ENCODE peak calls at places on chromosome 9, in four cellular contexts. G is A549, Q is spleen, E is ovary. U is an unnamed sample.

GRCh38 chr9:71769175-71770165 is 1.2 kb upstream of the CEMIP2 start:
- DNase-seq in Q (peak; percentile 96), E (peak; percentile 75), G (peak; percentile 88), U (peak; percentile 94)

GRCh38 chr9:110030632-110031031 is 177.3 kb downstream of the C9orf152 start:
- DNase-seq in G (peak; percentile 13), E (no peak), Q (no peak), U (no peak)

GRCh38 chr9:77161966-77162365 is 15.4 kb upstream of the VPS13A start:
- DNase-seq in E (no peak), Q (no peak), G (no peak), U (no peak)

GRCh38 chr9:38342096-38342495 is 50.4 kb upstream of the ALDH1B1 start:
- DNase-seq in E (no peak), Q (no peak), G (no peak), U (no peak)

GRCh38 chr9:87659534-87660419 is 66.1 kb upstream of the CTSL start:
- DNase-seq in G (no peak), E (no peak), Q (no peak), U (no peak)

GRCh38 chr9:71683598-71684235 is 84.6 kb downstream of the CEMIP2 start:
- DNase-seq in Q (no peak), E (peak; percentile 51), G (no peak), U (no peak)

GRCh38 chr9:120925535-120926396 is 830 bp downstream of the TRAF1 start:
- DNase-seq in Q (no peak), E (peak; percentile 29), G (peak; percentile 69), U (no peak)

GRCh38 chr9:86924206-86924605 is 23.1 kb downstream of the GAS1 start:
- DNase-seq in E (no peak), G (no peak), Q (no peak), U (no peak)

GRCh38 chr9:38154501-38155421 is 85.7 kb upstream of the SHB start:
- DNase-seq in E (no peak), G (no peak), Q (no peak), U (no peak)

GRCh38 chr9:137300607-137301085 is 1.4 kb downstream of the NRARP start:
- DNase-seq in Q (no peak), G (peak; percentile 73), E (peak; percentile 37), U (no peak)

GRCh38 chr9:135480071-135480941 is 724 bp downstream of the PPP1R26 start:
- DNase-seq in G (peak; percentile 54), Q (peak; percentile 74), E (no peak), U (no peak)

GRCh38 chr9:87834357-87834756 is 48.3 kb upstream of the SPATA31E1 start:
- DNase-seq in Q (no peak), E (no peak), G (peak; percentile 10), U (no peak)

GRCh38 chr9:126666155-126666803 is 52.6 kb downstream of the LMX1B start:
- DNase-seq in G (no peak), E (no peak), Q (no peak), U (no peak)

GRCh38 chr9:126613656-126614055 is at the start of gene LMX1B:
- DNase-seq in E (no peak), G (peak; percentile 89), Q (no peak), U (no peak)

GRCh38 chr9:113622600-113623400 is 159.3 kb downstream of the RGS3 start:
- DNase-seq in E (peak; percentile 35), G (peak; percentile 60), Q (peak; percentile 70), U (no peak)

GRCh38 chr9:114364123-114364522 is 23.7 kb downstream of the AKNA start:
- DNase-seq in G (no peak), Q (no peak), E (no peak), U (no peak)

GRCh38 chr9:131582466-131583341 is 37.4 kb downstream of the PRRT1B start:
- DNase-seq in Q (no peak), G (no peak), E (no peak), U (no peak)

GRCh38 chr9:84154320-84154719 is 173.7 kb downstream of the RMI1 start:
- DNase-seq in E (no peak), Q (no peak), G (no peak), U (no peak)
- H3K4me3 ChIP-seq in E (no peak overlapping the region), Q (no peak overlapping the region), G (no peak overlapping the region), U (no peak overlapping the region)

GRCh38 chr9:16708638-16709435 is 161.6 kb downstream of the BNC2 start:
- DNase-seq in Q (no peak), G (no peak), E (no peak), U (no peak)

GRCh38 chr9:16701347-16701746 is 169.1 kb downstream of the BNC2 start:
- DNase-seq in Q (no peak), G (peak; percentile 43), E (no peak), U (no peak)

GRCh38 chr9:16705121-16705604 is 165.3 kb downstream of the BNC2 start:
- DNase-seq in E (peak; percentile 85), Q (no peak), G (peak; percentile 99), U (peak; percentile 70)

GRCh38 chr9:16704489-16705111 is 165.9 kb downstream of the BNC2 start:
- DNase-seq in Q (no peak), E (peak; percentile 85), G (no peak), U (peak; percentile 23)

GRCh38 chr9:16704096-16704488 is 166.4 kb downstream of the BNC2 start:
- DNase-seq in G (no peak), Q (no peak), E (no peak), U (no peak)
- H3K27ac ChIP-seq in G (peak overlapping the region; percentile 96), Q (no peak overlapping the region), E (peak overlapping the region; percentile 81), U (peak overlapping the region; percentile 83)

GRCh38 chr9:93463638-93464248 is 10.4 kb upstream of the FAM120AOS start:
- DNase-seq in E (no peak), Q (no peak), G (no peak), U (no peak)
- H3K4me3 ChIP-seq in E (no peak overlapping the region), Q (no peak overlapping the region), G (no peak overlapping the region), U (no peak overlapping the region)

GRCh38 chr9:33851301-33851700 is 34.3 kb downstream of the UBE2R2 start:
- DNase-seq in Q (no peak), E (no peak), G (no peak), U (no peak)
- H3K27ac ChIP-seq in Q (no peak overlapping the region), E (no peak overlapping the region), G (peak overlapping the region; percentile 30), U (peak overlapping the region; percentile 69)

GRCh38 chr9:91162784-91163440 is 198.8 kb downstream of the AUH start:
- DNase-seq in Q (peak; percentile 93), E (no peak), G (no peak), U (no peak)
- H3K4me3 ChIP-seq in Q (no peak overlapping the region), E (no peak overlapping the region), G (no peak overlapping the region), U (no peak overlapping the region)

GRCh38 chr9:19119801-19120440 is 7.4 kb downstream of the PLIN2 start:
- DNase-seq in E (no peak), Q (no peak), G (no peak), U (no peak)
- H3K27ac ChIP-seq in E (no peak overlapping the region), Q (no peak overlapping the region), G (no peak overlapping the region), U (peak overlapping the region; percentile 97)

DNA sequence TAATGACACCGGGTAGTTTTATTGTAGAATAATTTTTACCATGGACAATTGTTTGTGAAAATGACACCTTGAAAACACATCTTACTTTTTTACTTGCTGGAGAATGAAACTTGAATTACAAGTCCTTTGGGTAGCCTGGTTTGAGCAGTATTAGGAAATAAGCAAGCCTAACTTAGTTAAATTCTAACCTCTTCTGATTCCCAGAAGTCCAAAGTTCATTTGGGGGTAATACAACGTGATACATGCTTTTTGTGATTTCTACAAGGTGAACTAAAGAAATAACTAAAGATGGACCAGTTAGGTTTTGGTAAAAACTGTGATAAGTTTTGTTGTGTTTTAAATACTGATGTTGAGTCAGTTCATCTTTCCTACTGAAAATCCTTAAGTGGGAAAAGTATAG is 135.4 kb upstream of the DMRT1 start:
- DNase-seq in Q (no peak), G (no peak), E (no peak), U (no peak)
- H3K4me3 ChIP-seq in Q (no peak overlapping the region), G (no peak overlapping the region), E (peak overlapping the region; percentile 59), U (no peak overlapping the region)

GRCh38 chr9:123336959-123337358 is 19.0 kb upstream of the CRB2 start:
- DNase-seq in G (no peak), Q (no peak), E (no peak), U (no peak)

GRCh38 chr9:123334639-123335038 is 21.4 kb upstream of the CRB2 start:
- DNase-seq in Q (no peak), E (no peak), G (no peak), U (no peak)

GRCh38 chr9:123336455-123336854 is 19.5 kb upstream of the CRB2 start:
- DNase-seq in E (no peak), G (no peak), Q (no peak), U (no peak)

GRCh38 chr9:123335986-123336329 is 20.0 kb upstream of the CRB2 start:
- DNase-seq in E (no peak), Q (no peak), G (no peak), U (no peak)

DNA sequence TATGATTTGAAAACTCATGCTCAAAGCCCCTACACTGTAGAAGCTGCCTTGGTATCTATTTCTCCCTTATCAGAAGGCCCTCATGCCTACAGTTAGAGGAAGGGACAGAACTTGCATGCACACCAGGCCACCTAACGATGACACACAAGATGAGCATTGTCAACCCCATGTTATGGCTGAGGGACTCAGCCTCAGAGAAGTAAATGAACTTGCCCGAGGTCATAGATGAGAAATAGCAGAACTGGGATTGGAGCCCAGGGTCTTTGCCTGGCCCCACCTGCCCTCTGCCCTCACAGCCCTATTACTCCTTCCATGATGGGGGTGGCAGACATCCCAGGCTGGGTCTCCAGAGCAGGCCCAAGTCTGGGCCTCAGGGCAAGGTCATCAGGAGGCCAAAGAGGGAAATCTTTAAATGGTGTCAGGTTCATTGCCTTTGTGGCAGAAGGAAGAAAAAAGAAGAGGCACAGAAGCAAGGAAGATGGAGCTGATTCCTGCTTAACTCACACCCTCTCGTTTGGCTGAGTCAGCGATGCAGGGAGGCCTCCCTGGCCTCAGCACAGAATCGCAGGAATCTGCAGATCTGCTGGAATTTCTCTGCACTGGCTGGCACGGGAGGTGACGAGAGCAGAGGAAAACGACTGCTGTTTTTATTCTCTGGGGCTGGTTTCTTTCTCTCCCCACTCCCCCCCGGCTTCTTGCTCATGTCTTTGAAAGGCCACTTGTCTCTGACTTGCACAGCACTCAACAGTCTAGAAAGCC is 20.6 kb upstream of the CRB2 start:
- DNase-seq in G (no peak), Q (no peak), E (no peak), U (no peak)
- H3K27ac ChIP-seq in G (no peak overlapping the region), Q (peak overlapping the region; percentile 32), E (no peak overlapping the region), U (no peak overlapping the region)

GRCh38 chr9:123174079-123174478 is 94.3 kb downstream of the STRBP start:
- DNase-seq in G (no peak), E (no peak), Q (no peak), U (no peak)

GRCh38 chr9:123174887-123175518 is 93.4 kb downstream of the STRBP start:
- DNase-seq in Q (no peak), G (no peak), E (no peak), U (no peak)

GRCh38 chr9:123176949-123177348 is 91.4 kb downstream of the STRBP start:
- DNase-seq in Q (no peak), E (no peak), G (no peak), U (no peak)

GRCh38 chr9:123176230-123176629 is 92.2 kb downstream of the STRBP start:
- DNase-seq in G (no peak), E (no peak), Q (no peak), U (no peak)
- H3K4me3 ChIP-seq in G (no peak overlapping the region), E (no peak overlapping the region), Q (no peak overlapping the region), U (no peak overlapping the region)